ENCODE peak calls at places on chromosomes 16 and 17, in six cellular contexts. F is mucosa of descending colon, N is H9, U is aorta, Q is fibroblast of lung, E is ovary. T is an unnamed sample.

GRCh38 chr17:29129731-29130130 is 50.5 kb downstream of the MYO18A start:
- DNase-seq in F (no peak), N (no peak), U (no peak), Q (no peak), E (no peak), T (no peak)

GRCh38 chr16:17638134-17638533 is 167.4 kb upstream of the XYLT1 start:
- DNase-seq in F (no peak), N (no peak), U (no peak), Q (no peak), E (no peak), T (no peak)

GRCh38 chr16:11255737-11256656 is at the start of gene SOCS1:
- DNase-seq in F (peak; percentile 91), N (peak; percentile 86), U (peak; percentile 88), Q (peak; percentile 89), E (peak; percentile 89), T (peak; percentile 84)

GRCh38 chr17:33640629-33641028 is 347.5 kb upstream of the ASIC2 start:
- DNase-seq in F (no peak), N (peak; percentile 66), U (no peak), Q (no peak), E (no peak), T (no peak)

GRCh38 chr17:43753488-43754129 is 5.0 kb downstream of the SOST start:
- DNase-seq in F (no peak), N (no peak), U (no peak), Q (no peak), E (no peak), T (no peak)

GRCh38 chr17:35879748-35880654 is at the start of gene CCL5:
- DNase-seq in F (peak; percentile 54), N (no peak), U (peak; percentile 45), Q (no peak), E (no peak), T (no peak)

GRCh38 chr17:7296189-7296861 is 1.9 kb upstream of the YBX2 start:
- DNase-seq in F (peak; percentile 91), N (peak; percentile 96), U (peak; percentile 88), Q (peak; percentile 76), E (peak; percentile 83), T (peak; percentile 85)

GRCh38 chr17:57889892-57890856 is 40.3 kb upstream of the MRPS23 start:
- DNase-seq in F (peak; percentile 68), N (no peak), U (peak; percentile 94), Q (peak; percentile 84), E (peak; percentile 96), T (no peak)

GRCh38 chr17:63622571-63623390 is 564 bp downstream of the MAP3K3 start:
- DNase-seq in F (peak; percentile 86), N (peak; percentile 65), U (peak; percentile 86), Q (peak; percentile 57), E (peak; percentile 71), T (peak; percentile 60)

GRCh38 chr17:12302711-12303110 is 282.0 kb downstream of the MAP2K4 start:
- DNase-seq in F (no peak), N (no peak), U (no peak), Q (no peak), E (no peak), T (no peak)

GRCh38 chr16:61131447-61131846 is 904.8 kb downstream of the CDH8 start:
- DNase-seq in F (no peak), N (peak; percentile 26), U (no peak), Q (no peak), E (no peak), T (no peak)

GRCh38 chr17:2898255-2898926 is 102.2 kb downstream of the RAP1GAP2 start:
- DNase-seq in F (no peak), N (peak; percentile 45), U (no peak), Q (no peak), E (no peak), T (no peak)

GRCh38 chr17:38926290-38927070 is 1.1 kb downstream of the LASP1NB start:
- DNase-seq in F (no peak), N (no peak), U (no peak), Q (no peak), E (no peak), T (no peak)

GRCh38 chr16:67236551-67237395 is 9.8 kb downstream of the TMEM208 start:
- DNase-seq in F (peak; percentile 72), N (peak; percentile 97), U (peak; percentile 43), Q (peak; percentile 52), E (no peak), T (peak; percentile 87)

GRCh38 chr17:7632492-7632894 is 2.6 kb downstream of the SHBG start:
- DNase-seq in F (no peak), N (peak; percentile 82), U (no peak), Q (peak; percentile 64), E (no peak), T (peak; percentile 58)

GRCh38 chr16:70254965-70255286 is 3.2 kb upstream of the EXOSC6 start:
- DNase-seq in F (no peak), N (no peak), U (no peak), Q (no peak), E (no peak), T (no peak)

GRCh38 chr17:28726396-28726911 is 421 bp upstream of the TLCD1 start:
- DNase-seq in F (peak; percentile 88), N (peak; percentile 90), U (peak; percentile 83), Q (peak; percentile 57), E (no peak), T (peak; percentile 79)

GRCh38 chr17:45234641-45235040 is 13.0 kb downstream of the FMNL1 start:
- DNase-seq in F (no peak), N (peak; percentile 89), U (no peak), Q (no peak), E (no peak), T (no peak)

GRCh38 chr17:50620848-50621247 is 13.8 kb upstream of the ABCC3 start:
- DNase-seq in F (no peak), N (peak; percentile 80), U (no peak), Q (no peak), E (no peak), T (peak; percentile 74)

GRCh38 chr16:70252355-70252988 is 732 bp upstream of the EXOSC6 start:
- DNase-seq in F (no peak), N (peak; percentile 81), U (no peak), Q (peak; percentile 23), E (no peak), T (peak; percentile 67)

GRCh38 chr17:17415006-17415405 is 61.8 kb upstream of the MED9 start:
- DNase-seq in F (no peak), N (no peak), U (no peak), Q (no peak), E (no peak), T (no peak)

GRCh38 chr17:64170286-64170685 is 40.3 kb upstream of the ERN1 start:
- DNase-seq in F (no peak), N (no peak), U (no peak), Q (no peak), E (no peak), T (no peak)

GRCh38 chr16:24748242-24748641 is 18.8 kb downstream of the TNRC6A start:
- DNase-seq in F (no peak), N (no peak), U (peak; percentile 47), Q (peak; percentile 94), E (no peak), T (peak; percentile 67)

GRCh38 chr17:21523482-21524210 is 147.5 kb downstream of the KCNJ12 start:
- DNase-seq in F (no peak), N (no peak), U (no peak), Q (no peak), E (no peak), T (no peak)

GRCh38 chr17:40075216-40076100 is 12.7 kb downstream of the THRA start:
- DNase-seq in F (peak; percentile 85), N (peak; percentile 90), U (peak; percentile 86), Q (peak; percentile 75), E (peak; percentile 83), T (peak; percentile 44)
- H3K4me1 ChIP-seq in F (peaks cover 61% of the 10 kb centered on the region), N (peaks cover 9% of the 10 kb centered on the region), U (no peaks in the 10 kb centered on the region), Q (peaks cover 26% of the 10 kb centered on the region), E (peaks cover 41% of the 10 kb centered on the region), T (peaks cover 28% of the 10 kb centered on the region)

DNA sequence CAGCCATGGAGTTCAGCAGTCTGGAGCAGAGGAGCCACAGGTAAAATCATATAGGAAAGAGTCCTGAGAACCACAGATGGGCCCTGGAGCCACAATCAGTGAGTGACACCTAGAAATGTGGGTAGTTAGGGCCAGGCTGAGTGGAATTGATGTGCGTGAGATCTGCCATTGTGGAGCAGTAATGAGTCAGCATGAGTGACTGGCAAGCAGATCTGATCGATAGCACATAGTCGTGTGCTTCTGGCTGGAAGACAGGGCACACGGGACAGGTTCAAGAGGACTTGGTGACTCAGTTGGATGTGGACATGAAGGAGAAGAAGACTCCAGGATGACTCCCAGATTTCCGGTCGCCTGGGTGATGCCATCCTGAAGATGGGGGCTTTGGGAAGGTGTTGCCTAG is 12.3 kb downstream of the ADORA2B start:
- DNase-seq in F (no peak), N (no peak), U (no peak), Q (no peak), E (no peak), T (no peak)
- H3K4me1 ChIP-seq in F (peaks cover 7% of the 10 kb centered on the region), N (peaks cover 6% of the 10 kb centered on the region), U (no peaks in the 10 kb centered on the region), Q (peaks cover 9% of the 10 kb centered on the region), E (no peaks in the 10 kb centered on the region), T (peaks cover 16% of the 10 kb centered on the region)

GRCh38 chr17:77382966-77383612 is 242.3 kb downstream of the SEC14L1 start:
- DNase-seq in F (no peak), N (no peak), U (no peak), Q (peak; percentile 96), E (peak; percentile 59), T (no peak)

GRCh38 chr17:77381731-77382130 is 241.0 kb downstream of the SEC14L1 start:
- DNase-seq in F (no peak), N (no peak), U (no peak), Q (no peak), E (peak; percentile 24), T (no peak)

GRCh38 chr17:77382356-77382911 is 241.7 kb downstream of the SEC14L1 start:
- DNase-seq in F (no peak), N (peak; percentile 60), U (no peak), Q (peak; percentile 67), E (peak; percentile 44), T (no peak)

GRCh38 chr17:77385750-77386501 is 245.2 kb downstream of the SEC14L1 start:
- DNase-seq in F (no peak), N (no peak), U (peak; percentile 76), Q (peak; percentile 75), E (no peak), T (no peak)

DNA sequence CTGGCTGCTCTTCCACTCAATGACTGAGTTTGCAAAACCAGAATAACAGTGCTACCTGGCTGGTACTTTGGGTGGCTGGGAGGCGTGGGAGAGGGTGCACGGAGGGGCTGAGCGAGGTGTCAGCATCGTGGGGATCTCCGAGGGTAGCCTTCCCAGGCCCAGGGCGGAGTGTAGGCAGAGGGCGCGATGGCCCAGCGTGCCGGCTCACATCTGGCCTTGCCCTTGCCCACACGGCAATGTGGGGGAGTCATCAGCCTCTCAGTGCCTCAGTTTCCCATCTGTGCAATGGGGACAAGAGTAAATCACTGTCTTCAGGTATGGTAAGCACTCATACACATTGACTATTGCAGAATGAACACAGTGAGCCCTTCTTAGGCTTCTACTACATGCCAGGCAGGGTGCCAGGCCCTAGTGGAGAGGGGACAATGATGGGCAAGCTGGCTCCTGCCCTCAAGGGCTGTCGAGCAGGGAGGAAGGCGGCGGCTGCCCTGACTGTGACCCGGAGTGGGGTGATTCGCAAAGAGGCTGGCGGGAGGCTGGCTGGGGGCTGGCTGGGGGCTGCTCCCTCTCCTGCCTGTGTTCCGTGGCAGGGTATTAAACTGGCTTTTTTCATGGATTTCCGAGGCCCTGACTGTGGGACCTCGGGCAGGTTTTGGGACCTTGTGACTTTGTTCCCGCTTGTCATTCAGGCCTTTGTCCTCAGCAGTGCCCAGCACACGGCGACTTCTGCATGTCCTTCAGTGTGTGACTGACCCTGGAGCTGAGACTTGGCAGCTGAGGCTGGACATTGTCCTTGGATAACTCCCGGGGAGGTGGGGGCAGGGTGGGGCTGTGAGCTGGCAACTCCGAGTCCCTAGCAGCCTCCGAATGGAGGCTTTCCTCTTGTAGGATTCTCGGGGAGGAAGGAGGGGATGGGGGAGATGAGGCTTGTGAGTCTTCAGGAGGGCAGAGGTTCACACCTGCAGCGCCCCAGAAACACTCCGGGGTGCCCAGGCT is 243.1 kb downstream of the SEC14L1 start:
- DNase-seq in F (no peak), N (no peak), U (peak; percentile 81), Q (no peak), E (peak; percentile 64), T (no peak)
- H3K4me1 ChIP-seq in F (peaks cover 41% of the 10 kb centered on the region), N (peaks cover 15% of the 10 kb centered on the region), U (no peaks in the 10 kb centered on the region), Q (peaks cover 66% of the 10 kb centered on the region), E (peaks cover 66% of the 10 kb centered on the region), T (peaks cover 20% of the 10 kb centered on the region)

GRCh38 chr16:4982056-4982867 is 24.1 kb downstream of the SEC14L5 start:
- DNase-seq in F (no peak), N (no peak), U (peak; percentile 23), Q (no peak), E (no peak), T (no peak)
- H3K4me1 ChIP-seq in F (peaks cover 1% of the 10 kb centered on the region), N (no peaks in the 10 kb centered on the region), U (no peaks in the 10 kb centered on the region), Q (no peaks in the 10 kb centered on the region), E (no peaks in the 10 kb centered on the region), T (no peaks in the 10 kb centered on the region)